ENCODE peak calls at places on chromosomes 7 and 10, in six cellular contexts. E is GM12878, H is GM23338, K is HCT116, T is K562, G is SK-N-SH. P is an unnamed sample.

GRCh38 chr10:31457858-31458257 is 138.8 kb downstream of the ZEB1 start:
- DNase-seq in E (no peak), H (no peak), K (no peak), T (no peak), G (no peak), P (no peak)

GRCh38 chr10:68095176-68095575 is 14.1 kb upstream of the MYPN start:
- DNase-seq in E (no peak), H (no peak), K (no peak), T (no peak), G (no peak), P (no peak)

GRCh38 chr10:88027570-88027969 is 164.1 kb downstream of the PTEN start:
- DNase-seq in E (peak; percentile 37), H (no peak), K (no peak), T (no peak), G (no peak), P (no peak)

GRCh38 chr7:41886906-41887311 is 184.0 kb upstream of the INHBA start:
- DNase-seq in E (no peak), H (peak; percentile 12), K (no peak), T (no peak), G (no peak), P (no peak)

GRCh38 chr10:74953214-74953613 is 126.8 kb downstream of the KAT6B start:
- DNase-seq in E (no peak), H (no peak), K (no peak), T (no peak), G (no peak), P (no peak)

GRCh38 chr7:128168667-128169210 is 72.3 kb upstream of the LEP start:
- DNase-seq in E (no peak), H (peak; percentile 96), K (no peak), T (peak; percentile 86), G (peak; percentile 49), P (no peak)

GRCh38 chr10:102540023-102540422 is 36.3 kb downstream of the SUFU start:
- DNase-seq in E (no peak), H (peak; percentile 40), K (peak; percentile 31), T (peak; percentile 39), G (peak; percentile 39), P (peak; percentile 27)

GRCh38 chr7:128826916-128827247 is 3.3 kb upstream of the FLNC start:
- DNase-seq in E (no peak), H (no peak), K (no peak), T (no peak), G (no peak), P (no peak)

GRCh38 chr7:158957921-158958471 is 101.6 kb downstream of the DYNC2I1 start:
- DNase-seq in E (no peak), H (peak; percentile 63), K (no peak), T (peak; percentile 82), G (peak; percentile 79), P (no peak)

GRCh38 chr10:71232089-71232998 is 20.0 kb downstream of the UNC5B start:
- DNase-seq in E (no peak), H (no peak), K (no peak), T (no peak), G (peak; percentile 70), P (no peak)

GRCh38 chr7:22563621-22564241 is 63.7 kb upstream of the STEAP1B start:
- DNase-seq in E (no peak), H (peak; percentile 30), K (no peak), T (no peak), G (no peak), P (no peak)

GRCh38 chr10:6766061-6766460 is 186.0 kb upstream of the PRKCQ start:
- DNase-seq in E (no peak), H (no peak), K (no peak), T (no peak), G (no peak), P (no peak)

GRCh38 chr10:61992683-61993629 is 91.5 kb downstream of the ARID5B start:
- DNase-seq in E (peak; percentile 42), H (no peak), K (no peak), T (no peak), G (peak; percentile 23), P (no peak)

GRCh38 chr10:84668186-84668763 is 339.9 kb downstream of the CCSER2 start:
- DNase-seq in E (no peak), H (no peak), K (no peak), T (no peak), G (no peak), P (no peak)

GRCh38 chr7:45033261-45033930 is 33.4 kb downstream of the CCM2 start:
- DNase-seq in E (no peak), H (no peak), K (no peak), T (no peak), G (peak; percentile 34), P (no peak)

GRCh38 chr7:80611779-80612178 is 26.7 kb upstream of the CD36 start:
- DNase-seq in E (no peak), H (no peak), K (peak; percentile 21), T (no peak), G (no peak), P (no peak)

GRCh38 chr7:12802070-12802469 is 114.6 kb downstream of the ARL4A start:
- DNase-seq in E (no peak), H (no peak), K (peak; percentile 42), T (no peak), G (no peak), P (no peak)

GRCh38 chr10:14578060-14578952 is 196.4 kb downstream of the FAM107B start:
- DNase-seq in E (no peak), H (peak; percentile 56), K (no peak), T (no peak), G (no peak), P (peak; percentile 92)

GRCh38 chr10:12631787-12632562 is 282.6 kb downstream of the CAMK1D start:
- DNase-seq in E (no peak), H (no peak), K (no peak), T (no peak), G (no peak), P (peak; percentile 90)

GRCh38 chr10:59965899-59966650 is 59.7 kb upstream of the CCDC6 start:
- DNase-seq in E (no peak), H (no peak), K (no peak), T (no peak), G (peak; percentile 42), P (no peak)

GRCh38 chr7:96675548-96675947 is 34.1 kb downstream of the SEM1 start:
- DNase-seq in E (no peak), H (no peak), K (no peak), T (no peak), G (no peak), P (no peak)

DNA sequence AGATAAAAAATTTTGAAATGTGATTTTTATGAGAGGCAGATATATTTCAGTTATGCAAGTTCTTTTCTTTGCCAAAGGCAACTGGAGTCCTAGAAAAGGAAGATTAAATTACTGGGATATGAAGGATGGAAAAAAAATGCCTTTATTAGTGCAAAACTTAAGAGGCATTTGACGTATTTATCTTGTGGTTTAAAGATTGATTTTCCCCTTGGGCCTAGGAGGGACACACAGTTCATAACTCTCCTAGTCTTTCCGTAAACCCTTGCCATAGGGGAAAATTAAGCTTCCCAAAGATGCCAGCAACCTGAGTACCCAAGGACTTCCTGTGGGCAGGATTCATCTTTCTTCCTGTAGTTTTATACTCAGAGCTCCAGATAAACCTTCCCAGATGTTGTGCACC is 3.2 kb upstream of the STEAP4 start:
- DNase-seq in E (no peak), H (no peak), K (no peak), T (no peak), G (no peak), P (no peak)
- TF ChIP-seq REST in E (no peak), H (no peak), K (no peak), T (no peak), G (no peak), P (no peak)

GRCh38 chr10:34677132-34677531 is 138.0 kb downstream of the PARD3 start:
- DNase-seq in E (no peak), H (no peak), K (no peak), T (no peak), G (no peak), P (no peak)

GRCh38 chr10:34679177-34679576 is 135.9 kb downstream of the PARD3 start:
- DNase-seq in E (no peak), H (peak; percentile 24), K (no peak), T (no peak), G (no peak), P (no peak)

GRCh38 chr10:34682580-34682979 is 132.5 kb downstream of the PARD3 start:
- DNase-seq in E (no peak), H (no peak), K (no peak), T (no peak), G (no peak), P (no peak)

GRCh38 chr10:34677591-34677990 is 137.5 kb downstream of the PARD3 start:
- DNase-seq in E (no peak), H (peak; percentile 46), K (no peak), T (no peak), G (peak; percentile 55), P (no peak)

GRCh38 chr10:34681933-34682332 is 133.2 kb downstream of the PARD3 start:
- DNase-seq in E (no peak), H (no peak), K (no peak), T (no peak), G (no peak), P (no peak)
- TF ChIP-seq REST in E (no peak), H (no peak), K (no peak), T (no peak), G (no peak), P (no peak)

GRCh38 chr10:23051855-23052309 is 43.5 kb upstream of the MSRB2 start:
- DNase-seq in E (no peak), H (no peak), K (no peak), T (no peak), G (no peak), P (no peak)

GRCh38 chr10:23051278-23051677 is 44.1 kb upstream of the MSRB2 start:
- DNase-seq in E (no peak), H (no peak), K (no peak), T (no peak), G (no peak), P (no peak)

GRCh38 chr10:23053036-23053435 is 42.3 kb upstream of the MSRB2 start:
- DNase-seq in E (no peak), H (peak; percentile 69), K (no peak), T (no peak), G (no peak), P (no peak)

GRCh38 chr10:23058366-23058765 is 37.0 kb upstream of the MSRB2 start:
- DNase-seq in E (no peak), H (no peak), K (no peak), T (no peak), G (no peak), P (no peak)

DNA sequence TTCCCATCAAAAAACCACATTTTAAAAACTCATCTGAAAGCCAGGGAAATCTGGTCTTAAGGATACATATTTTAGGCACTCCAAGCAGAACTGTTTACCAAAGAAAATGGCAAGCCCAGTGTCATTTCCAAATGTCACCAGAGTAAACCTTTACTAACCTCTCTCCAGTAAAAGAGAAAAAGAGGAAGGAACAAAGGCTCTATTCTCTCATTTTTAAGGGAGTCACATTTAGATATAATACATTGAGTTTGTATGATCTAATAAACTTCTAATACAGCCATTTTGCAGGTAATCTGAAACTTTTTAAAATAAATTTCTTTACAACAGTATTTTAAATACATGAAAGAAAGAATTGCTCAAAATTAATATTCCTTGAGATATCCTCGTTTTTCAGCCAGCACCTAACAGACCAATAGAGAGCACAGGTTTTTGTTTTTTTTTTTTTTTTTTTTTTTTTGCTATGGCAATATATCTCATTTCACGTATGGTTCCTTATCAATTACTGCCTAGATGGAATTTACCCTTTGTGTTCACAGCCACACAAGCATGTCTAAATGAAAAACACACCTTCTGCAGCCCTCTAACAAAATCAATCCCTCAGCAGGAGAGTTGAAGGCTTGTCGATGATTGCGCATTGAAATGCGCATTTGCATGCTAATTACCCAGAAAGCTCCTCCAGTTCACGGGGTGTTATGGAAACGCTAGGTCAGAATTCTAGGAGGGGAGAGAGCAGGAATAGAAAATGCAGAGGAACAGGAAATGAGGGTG is 39.8 kb upstream of the MSRB2 start:
- DNase-seq in E (no peak), H (peak; percentile 63), K (no peak), T (no peak), G (no peak), P (no peak)
- TF ChIP-seq REST in E (no peak), H (no peak), K (no peak), T (no peak), G (no peak), P (no peak)

GRCh38 chr7:76031964-76032363 is 15.8 kb downstream of the STYXL1 start:
- DNase-seq in E (no peak), H (no peak), K (no peak), T (no peak), G (no peak), P (no peak)
- TF ChIP-seq REST in E (no peak), H (no peak), K (no peak), T (no peak), G (no peak), P (no peak)

P was measured in A549.